ENCODE peak calls at places on chromosomes 3 and 15, in seven cellular contexts. G is SK-N-SH, O is ovary, Q is H1, M is A549, U is transverse colon, H is tibial nerve. T is an unnamed sample.

GRCh38 chr3:197891-198491 is 1.4 kb downstream of the CHL1 start:
- DNase-seq in G (peak), O (peak), Q (peak), M (peak), U (no peak), H (no peak), T (no peak)

GRCh38 chr3:172397716-172398405 is 50.4 kb downstream of the GHSR start:
- DNase-seq in G (no peak), O (no peak), Q (no peak), M (peak), U (no peak), H (no peak), T (no peak)

GRCh38 chr3:1002010-1002409 is 90.8 kb upstream of the CNTN6 start:
- DNase-seq in G (no peak), O (no peak), Q (no peak), M (no peak), U (no peak), H (no peak), T (no peak)

GRCh38 chr3:95627293-95627692 is 1187.1 kb upstream of the EPHA6 start:
- DNase-seq in G (no peak), O (no peak), Q (no peak), M (no peak), U (no peak), H (no peak), T (no peak)

GRCh38 chr3:39541917-39542329 is 74.4 kb downstream of the MOBP start:
- DNase-seq in G (peak), O (no peak), Q (no peak), M (peak), U (no peak), H (no peak), T (no peak)

GRCh38 chr3:15299036-15299435 is 33.4 kb downstream of the SH3BP5 start:
- DNase-seq in G (no peak), O (no peak), Q (no peak), M (no peak), U (no peak), H (no peak), T (peak)

GRCh38 chr3:67526246-67526645 is 128.2 kb downstream of the SUCLG2 start:
- DNase-seq in G (no peak), O (no peak), Q (no peak), M (no peak), U (no peak), H (no peak), T (no peak)

GRCh38 chr15:28093761-28094535 is 5.2 kb downstream of the OCA2 start:
- DNase-seq in G (peak), O (no peak), Q (no peak), M (no peak), U (peak), H (no peak), T (no peak)

GRCh38 chr15:101684384-101684783 is 32.2 kb upstream of the TM2D3 start:
- DNase-seq in G (no peak), O (no peak), Q (no peak), M (peak), U (no peak), H (no peak), T (no peak)

GRCh38 chr15:85707519-85708338 is 87.0 kb downstream of the KLHL25 start:
- DNase-seq in G (peak), O (no peak), Q (no peak), M (no peak), U (no peak), H (no peak), T (no peak)

GRCh38 chr3:195008816-195009215 is 262.1 kb downstream of the XXYLT1 start:
- DNase-seq in G (no peak), O (no peak), Q (no peak), M (no peak), U (no peak), H (no peak), T (peak)

GRCh38 chr15:89104172-89104564 is 15.9 kb downstream of the ABHD2 start:
- DNase-seq in G (no peak), O (no peak), Q (no peak), M (no peak), U (no peak), H (peak), T (peak)

GRCh38 chr3:141523615-141524375 is 37.0 kb downstream of the RASA2 start:
- DNase-seq in G (no peak), O (no peak), Q (no peak), M (no peak), U (no peak), H (no peak), T (no peak)

GRCh38 chr3:16551342-16551976 is 38.0 kb upstream of the RFTN1 start:
- DNase-seq in G (no peak), O (no peak), Q (no peak), M (no peak), U (no peak), H (no peak), T (no peak)

GRCh38 chr3:14300721-14301377 is 101.6 kb upstream of the SLC6A6 start:
- DNase-seq in G (no peak), O (no peak), Q (no peak), M (no peak), U (no peak), H (no peak), T (no peak)

GRCh38 chr3:64209866-64210609 is 15.2 kb downstream of the PRICKLE2 start:
- DNase-seq in G (peak), O (peak), Q (no peak), M (no peak), U (peak), H (peak), T (peak)

GRCh38 chr3:52636673-52637072 is 49.0 kb downstream of the PBRM1 start:
- DNase-seq in G (peak), O (no peak), Q (no peak), M (no peak), U (no peak), H (no peak), T (no peak)

GRCh38 chr15:88108991-88109390 is 147.5 kb downstream of the NTRK3 start:
- DNase-seq in G (no peak), O (no peak), Q (no peak), M (no peak), U (no peak), H (no peak), T (no peak)

GRCh38 chr3:10635446-10636076 is 130.2 kb upstream of the ATP2B2 start:
- DNase-seq in G (no peak), O (no peak), Q (no peak), M (no peak), U (no peak), H (no peak), T (no peak)

GRCh38 chr15:101545548-101546505 is 56.3 kb upstream of the PCSK6 start:
- DNase-seq in G (no peak), O (no peak), Q (no peak), M (no peak), U (no peak), H (no peak), T (peak)

GRCh38 chr3:57963811-57964346 is 44.3 kb upstream of the FLNB start:
- DNase-seq in G (no peak), O (no peak), Q (no peak), M (no peak), U (no peak), H (no peak), T (no peak)

GRCh38 chr15:53833134-53833624 is 73.7 kb upstream of the WDR72 start:
- DNase-seq in G (peak), O (no peak), Q (no peak), M (no peak), U (no peak), H (peak), T (peak)

GRCh38 chr3:115885621-115886020 is 262.3 kb downstream of the GAP43 start:
- DNase-seq in G (no peak), O (no peak), Q (no peak), M (no peak), U (no peak), H (no peak), T (no peak)

GRCh38 chr3:81302045-81302444 is 459.4 kb downstream of the GBE1 start:
- DNase-seq in G (peak), O (no peak), Q (peak), M (peak), U (peak), H (peak), T (no peak)

GRCh38 chr3:114718071-114718896 is 424.5 kb downstream of the TIGIT start:
- DNase-seq in G (no peak), O (no peak), Q (no peak), M (no peak), U (no peak), H (no peak), T (no peak)

GRCh38 chr3:53880396-53881345 is 1.3 kb downstream of the ACTR8 start:
- DNase-seq in G (peak), O (no peak), Q (no peak), M (no peak), U (no peak), H (no peak), T (no peak)

GRCh38 chr3:152148579-152148978 is 120.2 kb upstream of the MBNL1 start:
- DNase-seq in G (no peak), O (no peak), Q (no peak), M (no peak), U (no peak), H (no peak), T (no peak)

GRCh38 chr15:81047948-81048347 is 47.2 kb downstream of the TLNRD1 start:
- DNase-seq in G (no peak), O (no peak), Q (no peak), M (no peak), U (no peak), H (no peak), T (no peak)

GRCh38 chr3:153162513-153163348 is 705 bp downstream of the RAP2B start:
- DNase-seq in G (peak), O (peak), Q (peak), M (no peak), U (peak), H (peak), T (peak)

GRCh38 chr3:23263796-23264195 is 60.7 kb downstream of the UBE2E2 start:
- DNase-seq in G (no peak), O (no peak), Q (no peak), M (peak), U (no peak), H (no peak), T (no peak)

GRCh38 chr3:133964547-133964946 is 65.2 kb downstream of the SLCO2A1 start:
- DNase-seq in G (no peak), O (peak), Q (no peak), M (peak), U (no peak), H (no peak), T (no peak)

GRCh38 chr15:39018966-39019365 is 454.4 kb upstream of the RASGRP1 start:
- DNase-seq in G (no peak), O (no peak), Q (no peak), M (no peak), U (no peak), H (no peak), T (no peak)

GRCh38 chr15:29682361-29682760 is 139.9 kb downstream of the TJP1 start:
- DNase-seq in G (no peak), O (no peak), Q (no peak), M (no peak), U (no peak), H (no peak), T (no peak)

GRCh38 chr15:25939122-25939521 is 76.0 kb upstream of the ATP10A start:
- DNase-seq in G (no peak), O (no peak), Q (no peak), M (no peak), U (no peak), H (no peak), T (no peak)

GRCh38 chr15:52783191-52783829 is 6.8 kb downstream of the ONECUT1 start:
- DNase-seq in G (no peak), O (no peak), Q (peak), M (no peak), U (no peak), H (no peak), T (no peak)

GRCh38 chr3:194323785-194324735 is 27.1 kb downstream of the CPN2 start:
- DNase-seq in G (peak), O (peak), Q (no peak), M (peak), U (peak), H (no peak), T (peak)

GRCh38 chr3:65268411-65268810 is 580.6 kb upstream of the ADAMTS9 start:
- DNase-seq in G (no peak), O (no peak), Q (no peak), M (no peak), U (no peak), H (no peak), T (no peak)

GRCh38 chr3:13628841-13629551 is 80.1 kb downstream of the FBLN2 start:
- DNase-seq in G (no peak), O (no peak), Q (no peak), M (no peak), U (no peak), H (no peak), T (no peak)

GRCh38 chr15:74327756-74328155 is 39.7 kb downstream of the CYP11A1 start:
- DNase-seq in G (no peak), O (no peak), Q (no peak), M (no peak), U (no peak), H (no peak), T (no peak)

GRCh38 chr3:154018100-154018696 is 103.0 kb upstream of the ARHGEF26 start:
- DNase-seq in G (peak), O (no peak), Q (peak), M (peak), U (peak), H (no peak), T (no peak)

GRCh38 chr3:43244694-43245093 is 41.6 kb upstream of the SNRK start:
- DNase-seq in G (no peak), O (no peak), Q (no peak), M (no peak), U (no peak), H (no peak), T (no peak)
- TF ChIP-seq EP300 in G (no peak), O (no peak), Q (no peak), M (no peak), U (no peak), H (no peak), T (no peak)

DNA sequence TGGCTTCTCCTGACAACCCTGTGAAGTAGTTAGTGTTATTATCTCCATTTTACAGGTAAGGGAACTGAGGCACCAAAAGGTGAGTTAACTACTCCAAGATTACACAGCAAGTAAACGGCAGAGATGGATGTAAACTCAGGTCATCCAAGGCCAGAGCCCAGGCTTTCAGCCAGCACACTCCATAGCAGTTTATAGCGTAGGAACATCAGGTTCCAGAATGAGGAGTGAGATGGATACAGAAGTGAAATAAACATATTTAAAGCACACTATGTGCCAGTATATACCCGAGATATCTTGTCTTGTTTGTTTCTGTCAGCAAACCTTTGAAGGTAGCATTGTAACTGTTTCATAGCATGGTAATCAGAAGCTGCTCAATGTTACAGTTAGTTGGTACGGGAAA is 279.0 kb downstream of the OXSM start:
- DNase-seq in G (no peak), O (no peak), Q (no peak), M (no peak), U (peak), H (no peak), T (peak)
- TF ChIP-seq EP300 in G (no peak), O (no peak), Q (no peak), M (no peak), U (peak), H (no peak), T (peak)

DNA sequence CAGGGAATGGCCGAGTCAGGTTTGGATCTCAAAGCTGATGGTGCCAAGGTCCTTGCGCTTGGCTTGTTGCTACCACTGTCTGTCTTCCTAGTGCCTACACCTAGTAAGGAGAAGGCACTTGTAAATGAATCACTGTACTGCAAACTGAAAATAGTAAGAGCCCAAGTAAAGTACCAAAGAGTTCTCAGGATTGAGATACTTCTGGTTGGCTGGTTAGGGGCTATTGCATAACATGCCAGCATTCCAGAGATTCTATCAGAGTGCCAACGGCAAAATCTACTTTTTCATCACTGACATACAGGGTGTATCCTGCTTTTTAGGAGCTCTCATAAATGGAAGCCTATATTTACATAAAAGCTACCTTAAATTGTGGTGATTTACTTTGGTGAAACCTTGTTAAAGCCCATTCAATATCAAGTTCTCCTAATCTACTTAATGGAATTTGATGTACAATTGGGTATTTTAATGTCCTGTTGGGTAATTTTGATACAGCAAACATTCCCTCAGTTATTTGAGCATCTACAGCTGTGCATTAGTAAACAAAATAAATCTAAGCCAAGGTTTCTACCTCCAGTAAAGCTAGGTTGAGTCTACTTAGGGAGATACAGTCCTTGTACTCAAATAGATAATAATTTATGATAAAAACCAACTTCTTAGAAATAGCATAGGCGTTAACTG is 30.7 kb upstream of the CHD2 start:
- DNase-seq in G (no peak), O (no peak), Q (no peak), M (no peak), U (no peak), H (no peak), T (no peak)
- TF ChIP-seq EP300 in G (no peak), O (no peak), Q (no peak), M (no peak), U (no peak), H (no peak), T (no peak)

GRCh38 chr3:5166846-5167245 is 20.7 kb upstream of the EDEM1 start:
- DNase-seq in G (no peak), O (no peak), Q (no peak), M (no peak), U (no peak), H (no peak), T (no peak)

GRCh38 chr3:5165698-5166097 is 21.8 kb upstream of the EDEM1 start:
- DNase-seq in G (no peak), O (no peak), Q (no peak), M (no peak), U (no peak), H (no peak), T (no peak)

GRCh38 chr3:5162102-5162501 is 25.4 kb upstream of the EDEM1 start:
- DNase-seq in G (no peak), O (no peak), Q (no peak), M (no peak), U (no peak), H (no peak), T (no peak)

GRCh38 chr3:5155241-5155640 is 32.3 kb upstream of the EDEM1 start:
- DNase-seq in G (no peak), O (no peak), Q (no peak), M (no peak), U (no peak), H (no peak), T (no peak)

DNA sequence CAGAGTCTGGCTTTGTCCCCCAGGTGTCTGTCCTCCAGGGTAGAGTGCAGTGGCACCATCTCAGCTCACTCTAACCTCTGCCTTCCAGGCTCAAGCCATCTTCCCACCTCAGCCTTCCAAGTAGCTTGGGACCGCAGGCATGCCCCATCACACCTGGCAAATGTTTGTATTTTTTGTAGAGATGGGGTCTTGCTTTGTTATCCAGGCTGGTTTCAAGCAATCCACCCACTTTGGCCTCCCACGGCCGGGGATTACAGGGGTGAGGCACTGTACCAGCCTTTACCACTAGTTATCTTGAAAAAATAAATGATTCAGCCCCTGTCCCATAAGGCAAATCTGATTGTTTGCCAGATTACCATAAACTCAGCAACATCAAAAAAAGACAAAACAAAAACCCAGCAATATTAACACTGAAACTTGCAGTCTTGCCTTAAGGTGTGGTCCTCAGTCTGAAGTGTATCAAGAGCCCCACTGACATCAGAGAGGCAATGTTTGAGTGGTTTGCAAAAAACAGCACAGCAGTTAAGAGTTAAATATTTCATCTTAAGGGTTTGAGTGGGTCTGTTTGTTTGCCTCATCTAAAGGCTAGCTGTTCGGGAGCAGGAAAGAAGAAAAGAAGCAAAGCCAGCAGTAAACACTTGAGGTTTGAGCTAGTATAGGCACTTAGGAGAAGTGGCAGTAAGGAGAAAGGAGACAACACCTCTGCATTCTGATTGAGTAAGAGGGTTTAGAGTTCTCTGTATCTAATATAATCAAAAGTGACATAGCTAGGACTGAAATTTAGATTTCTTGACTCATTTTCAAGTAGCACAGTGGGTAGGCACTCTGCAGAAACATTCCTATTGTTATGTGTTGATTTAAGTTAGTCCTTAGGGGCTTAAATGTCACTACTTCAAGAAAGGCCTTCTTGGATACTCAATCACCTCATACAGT is 26.3 kb upstream of the EDEM1 start:
- DNase-seq in G (peak), O (no peak), Q (no peak), M (no peak), U (no peak), H (no peak), T (no peak)
- TF ChIP-seq EP300 in G (no peak), O (no peak), Q (no peak), M (no peak), U (no peak), H (no peak), T (no peak)

GRCh38 chr3:128801779-128802369 is 75.9 kb downstream of the RAB7A start:
- DNase-seq in G (no peak), O (no peak), Q (no peak), M (no peak), U (no peak), H (no peak), T (no peak)

GRCh38 chr3:128805771-128806170 is 73.6 kb upstream of the ACAD9 start:
- DNase-seq in G (no peak), O (no peak), Q (no peak), M (no peak), U (no peak), H (no peak), T (no peak)

GRCh38 chr3:128804817-128805166 is 74.6 kb upstream of the ACAD9 start:
- DNase-seq in G (no peak), O (no peak), Q (no peak), M (no peak), U (no peak), H (no peak), T (no peak)

GRCh38 chr3:128803307-128803706 is 76.1 kb upstream of the ACAD9 start:
- DNase-seq in G (no peak), O (no peak), Q (no peak), M (no peak), U (no peak), H (no peak), T (no peak)

GRCh38 chr3:128804017-128804816 is 75.2 kb upstream of the ACAD9 start:
- DNase-seq in G (no peak), O (no peak), Q (no peak), M (no peak), U (no peak), H (no peak), T (no peak)
- TF ChIP-seq EP300 in G (no peak), O (no peak), Q (no peak), M (no peak), U (no peak), H (no peak), T (no peak)